ENCODE peak calls at places on chromosome 21, in eight cellular contexts. L is endothelial cell, E is neural crest cell, I is cardiac fibroblast, W is NB4, B is brain microvascular endothelial cell, X is glutamatergic neuron, C is foreskin fibroblast. R is an unnamed sample.

GRCh38 chr21:31180256-31181088 is 142.2 kb upstream of the KRTAP19-8 start:
- DNase-seq in W (peak; percentile 60), C (no peak), B (peak; percentile 39), X (no peak), L (no peak), I (peak; percentile 66), E (peak; percentile 14), R (no peak)

GRCh38 chr21:46061063-46061462 is 36.8 kb upstream of the COL6A2 start:
- DNase-seq in X (no peak), I (no peak), W (no peak), C (no peak), E (no peak), L (no peak), B (no peak), R (no peak)

GRCh38 chr21:46111193-46111571 is 13.3 kb downstream of the COL6A2 start:
- DNase-seq in L (peak; percentile 2), W (no peak), E (no peak), C (no peak), X (no peak), I (no peak), B (no peak), R (peak; percentile 12)

GRCh38 chr21:46082638-46083270 is 15.2 kb upstream of the COL6A2 start:
- DNase-seq in E (no peak), B (no peak), X (no peak), C (no peak), L (no peak), W (peak; percentile 71), I (no peak), R (no peak)

GRCh38 chr21:39232926-39233325 is 49.7 kb upstream of the PSMG1 start:
- DNase-seq in B (no peak), C (no peak), W (peak; percentile 2), X (no peak), I (peak; percentile 53), L (no peak), E (no peak), R (no peak)

GRCh38 chr21:26964379-26964778 is 2.5 kb downstream of the ADAMTS5 start:
- DNase-seq in L (no peak), W (no peak), E (no peak), B (no peak), C (peak; percentile 64), I (no peak), X (no peak), R (no peak)

GRCh38 chr21:39000496-39000895 is 182.8 kb downstream of the PSMG1 start:
- DNase-seq in B (no peak), C (no peak), E (no peak), X (no peak), W (peak; percentile 76), I (peak; percentile 66), L (peak; percentile 16), R (no peak)

GRCh38 chr21:35664683-35665082 is 395.6 kb downstream of the SETD4 start:
- DNase-seq in W (no peak), E (no peak), B (no peak), I (no peak), X (no peak), C (no peak), L (no peak), R (no peak)

GRCh38 chr21:33976082-33976979 is 60.7 kb upstream of the ATP5PO start:
- DNase-seq in I (peak; percentile 99), E (no peak), L (no peak), C (peak; percentile 95), B (peak; percentile 87), X (no peak), W (peak; percentile 88), R (peak; percentile 26)

GRCh38 chr21:25186278-25186677 is 421.0 kb downstream of the MRPL39 start:
- DNase-seq in B (no peak), I (no peak), E (no peak), X (no peak), W (no peak), C (no peak), L (no peak), R (no peak)

GRCh38 chr21:38669186-38669585 is 136.5 kb upstream of the ETS2 start:
- DNase-seq in W (peak; percentile 33), E (no peak), B (peak; percentile 8), X (no peak), I (peak; percentile 54), L (peak; percentile 22), C (no peak), R (no peak)

GRCh38 chr21:31145271-31145801 is 107.1 kb upstream of the KRTAP19-8 start:
- DNase-seq in B (no peak), X (no peak), E (no peak), W (no peak), L (no peak), I (no peak), C (no peak), R (no peak)

GRCh38 chr21:33543505-33544129 is 779 bp downstream of the SON start:
- DNase-seq in E (peak; percentile 72), W (peak; percentile 82), L (peak; percentile 80), C (no peak), X (peak; percentile 86), B (peak; percentile 38), I (no peak), R (no peak)

GRCh38 chr21:45309069-45309521 is 21.4 kb upstream of the POFUT2 start:
- DNase-seq in L (peak; percentile 88), C (no peak), E (peak; percentile 77), X (peak; percentile 87), W (peak; percentile 79), I (peak; percentile 86), B (peak; percentile 84), R (no peak)

GRCh38 chr21:25171438-25171837 is 435.8 kb downstream of the MRPL39 start:
- DNase-seq in X (no peak), E (no peak), B (no peak), W (peak; percentile 89), L (no peak), C (no peak), I (peak; percentile 24), R (no peak)

DNA sequence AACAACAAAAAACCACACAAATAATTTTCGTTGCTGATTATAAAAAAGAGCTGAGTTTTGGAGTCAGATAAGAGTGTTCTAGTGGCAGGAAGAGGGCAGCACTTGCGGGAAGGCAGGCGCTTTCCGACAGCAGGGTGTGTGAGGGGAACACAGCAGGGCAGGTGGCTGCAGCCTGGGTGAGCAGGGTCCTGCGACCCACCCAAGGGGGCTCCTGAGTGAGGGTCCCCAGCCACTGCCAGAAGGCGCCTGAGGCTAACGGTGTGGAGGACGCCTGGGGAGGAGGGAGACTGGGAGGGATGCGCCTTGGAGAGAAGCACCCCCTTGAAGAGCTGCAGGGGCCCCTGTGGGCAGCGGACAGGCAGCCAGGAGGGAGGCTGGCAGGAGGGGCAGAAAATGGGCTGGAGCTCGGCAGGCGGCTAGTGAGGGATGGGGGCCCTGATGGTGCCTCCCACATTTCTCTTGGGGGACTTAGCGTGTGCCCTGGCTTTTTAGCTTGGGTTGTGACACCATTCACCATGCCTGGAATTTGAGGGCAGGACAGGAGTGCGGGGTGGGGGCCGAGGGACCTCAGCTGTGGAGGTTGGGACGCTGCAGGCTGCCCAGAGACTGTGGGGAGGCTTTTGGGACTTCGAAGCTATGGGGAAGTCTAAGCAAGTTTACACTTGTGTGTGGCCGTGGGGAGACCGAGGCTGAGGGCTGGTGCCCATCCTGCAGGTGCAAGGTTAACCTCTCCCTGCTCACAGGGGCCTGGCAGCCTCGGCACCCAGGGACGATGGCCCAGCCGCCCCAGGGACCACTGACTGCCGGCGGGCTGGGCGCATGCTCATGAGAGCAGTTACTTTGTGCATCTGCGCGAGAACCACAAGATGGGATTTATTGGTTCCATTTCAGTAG is 111.4 kb downstream of the SIK1 start:
- DNase-seq in E (no peak), C (no peak), B (no peak), L (no peak), W (no peak), I (no peak), X (peak; percentile 32), R (no peak)
- TF ChIP-seq CTCF in E (peak; percentile 15), C (no peak), B (peak; percentile 34), L (no peak), W (no peak), I (no peak), X (no peak), R (peak; percentile 25)

GRCh38 chr21:37639756-37640155 is 273.2 kb downstream of the DYRK1A start:
- DNase-seq in C (no peak), E (no peak), L (no peak), W (no peak), B (no peak), X (no peak), I (no peak), R (no peak)

GRCh38 chr21:37644666-37645065 is 271.6 kb downstream of the KCNJ6 start:
- DNase-seq in E (no peak), C (no peak), I (peak; percentile 60), W (no peak), X (no peak), B (no peak), L (peak; percentile 34), R (no peak)

GRCh38 chr21:37645848-37646247 is 270.4 kb downstream of the KCNJ6 start:
- DNase-seq in B (no peak), W (no peak), L (no peak), E (no peak), X (no peak), I (no peak), C (no peak), R (no peak)

GRCh38 chr21:37647781-37648180 is 268.5 kb downstream of the KCNJ6 start:
- DNase-seq in X (no peak), W (no peak), I (no peak), C (no peak), B (no peak), L (no peak), E (no peak), R (no peak)

GRCh38 chr21:37642493-37642892 is 273.8 kb downstream of the KCNJ6 start:
- DNase-seq in W (peak; percentile 51), I (no peak), C (no peak), B (no peak), X (no peak), L (no peak), E (no peak), R (no peak)
- TF ChIP-seq CTCF in W (peak; percentile 33), I (no peak), C (no peak), B (peak; percentile 11), X (no peak), L (no peak), E (peak; percentile 54), R (no peak)

GRCh38 chr21:32359719-32360260 is 33.0 kb downstream of the URB1 start:
- DNase-seq in I (no peak), L (no peak), C (no peak), W (peak; percentile 12), E (no peak), B (no peak), X (no peak), R (no peak)
- TF ChIP-seq CTCF in I (peak; percentile 29), L (no peak), C (peak; percentile 33), W (peak; percentile 10), E (no peak), B (peak; percentile 53), X (no peak), R (no peak)

DNA sequence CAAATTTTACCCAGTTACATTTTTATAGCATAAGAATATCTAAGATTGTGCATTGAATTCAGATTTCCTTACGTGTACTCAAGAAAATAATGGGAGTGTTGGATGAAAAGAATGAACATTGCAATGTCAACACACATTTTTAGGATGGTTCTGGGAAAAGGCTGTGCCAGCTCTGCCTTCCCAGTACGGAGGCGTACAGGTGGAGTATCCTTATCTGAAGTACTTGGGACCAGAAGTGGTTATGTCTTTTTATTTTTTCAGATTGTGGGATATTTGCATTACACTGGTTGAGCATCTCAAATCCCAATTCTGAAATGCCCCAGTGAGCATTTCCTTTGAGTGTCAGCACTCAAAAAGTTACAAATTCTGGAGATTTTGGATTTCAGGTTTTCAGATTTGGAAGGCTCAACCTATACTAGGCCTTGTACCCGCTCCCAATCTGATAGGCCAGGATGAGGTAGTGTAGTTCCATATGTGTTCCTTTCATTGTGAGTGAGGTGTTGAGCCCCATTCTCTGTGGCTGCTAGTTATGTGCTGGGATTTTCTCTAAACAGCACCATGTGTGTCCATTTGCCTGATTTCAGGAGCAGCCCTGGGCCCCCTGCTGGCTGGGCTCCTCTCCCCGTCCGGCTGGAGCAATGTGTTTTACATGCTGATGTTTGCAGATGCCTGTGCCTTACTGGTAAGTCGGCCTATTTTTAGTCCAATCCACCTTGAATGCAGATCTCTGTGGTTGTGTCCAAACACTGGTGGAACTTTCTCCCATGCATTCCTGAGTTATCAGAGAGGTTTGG is 60.8 kb downstream of the SLC37A1 start:
- DNase-seq in C (peak; percentile 25), B (peak; percentile 35), X (peak; percentile 27), W (peak; percentile 10), E (no peak), L (no peak), I (peak; percentile 38), R (no peak)
- TF ChIP-seq CTCF in C (peak; percentile 55), B (peak; percentile 67), X (peak; percentile 13), W (peak; percentile 14), E (peak; percentile 39), L (no peak), I (peak; percentile 49), R (no peak)

R was measured in natural killer cell.